ENCODE peak calls at places on chromosomes 7 and 10, in seven cellular contexts. B, W, V, P, I, O and Q are unnamed samples. For H3K27me3 and H3K9me3, the result is how much of the 10 kb centered on the place peaks cover.

GRCh38 chr7:153682628-153683027 is 369.6 kb upstream of the DPP6 start:
- DNase-seq in B (no peak), W (peak), V (no peak), P (no peak), I (no peak), O (no peak), Q (no peak)

GRCh38 chr10:35574924-35575352 is 30.2 kb upstream of the GJD4 start:
- DNase-seq in B (no peak), W (no peak), V (peak), P (no peak), I (peak), O (peak), Q (no peak)

GRCh38 chr10:104333728-104334373 is 4.4 kb downstream of the ITPRIP start:
- DNase-seq in B (no peak), W (no peak), V (no peak), P (no peak), I (no peak), O (no peak), Q (no peak)

GRCh38 chr10:4686644-4686996 is 139.4 kb upstream of the AKR1E2 start:
- DNase-seq in B (no peak), W (no peak), V (peak), P (no peak), I (no peak), O (peak), Q (no peak)

GRCh38 chr7:152522551-152522950 is 86.7 kb upstream of the KMT2C start:
- DNase-seq in B (no peak), W (no peak), V (peak), P (no peak), I (no peak), O (no peak), Q (peak)

GRCh38 chr7:87566311-87566710 is 34.4 kb downstream of the ABCB1 start:
- DNase-seq in B (no peak), W (no peak), V (no peak), P (no peak), I (no peak), O (no peak), Q (no peak)

GRCh38 chr10:88911121-88911520 is 31.1 kb downstream of the STAMBPL1 start:
- DNase-seq in B (no peak), W (no peak), V (no peak), P (no peak), I (no peak), O (no peak), Q (no peak)

GRCh38 chr7:137772221-137772620 is 74.6 kb downstream of the DGKI start:
- DNase-seq in B (no peak), W (no peak), V (peak), P (no peak), I (no peak), O (peak), Q (no peak)

GRCh38 chr7:92835140-92835850 is 1.1 kb downstream of the CDK6 start:
- DNase-seq in B (peak), W (peak), V (peak), P (peak), I (no peak), O (peak), Q (peak)

GRCh38 chr7:98826811-98827231 is 43.0 kb downstream of the TMEM130 start:
- DNase-seq in B (peak), W (no peak), V (no peak), P (peak), I (no peak), O (peak), Q (peak)

GRCh38 chr7:149455175-149455950 is 5.5 kb downstream of the ZNF777 start:
- DNase-seq in B (no peak), W (no peak), V (no peak), P (no peak), I (no peak), O (no peak), Q (no peak)

GRCh38 chr10:34022195-34022594 is 687.7 kb upstream of the NRP1 start:
- DNase-seq in B (no peak), W (no peak), V (no peak), P (no peak), I (no peak), O (peak), Q (no peak)

GRCh38 chr10:10364916-10365315 is 652.8 kb upstream of the CELF2 start:
- DNase-seq in B (no peak), W (no peak), V (no peak), P (no peak), I (no peak), O (no peak), Q (no peak)

GRCh38 chr7:24767878-24768569 is 10.8 kb upstream of the GSDME start:
- DNase-seq in B (no peak), W (no peak), V (no peak), P (no peak), I (no peak), O (no peak), Q (no peak)

GRCh38 chr7:112970771-112971170 is 115.9 kb downstream of the GPR85 start:
- DNase-seq in B (no peak), W (no peak), V (no peak), P (no peak), I (no peak), O (no peak), Q (no peak)

GRCh38 chr7:2403718-2404648 is 572 bp downstream of the CHST12 start:
- DNase-seq in B (no peak), W (peak), V (peak), P (peak), I (no peak), O (peak), Q (peak)

GRCh38 chr7:116952640-116953371 is 495 bp upstream of the ST7 start:
- DNase-seq in B (no peak), W (peak), V (peak), P (peak), I (no peak), O (peak), Q (peak)

GRCh38 chr7:22879285-22879684 is 56.6 kb upstream of the TOMM7 start:
- DNase-seq in B (no peak), W (no peak), V (no peak), P (no peak), I (no peak), O (no peak), Q (no peak)

GRCh38 chr7:73809454-73810090 is 21.2 kb upstream of the CLDN4 start:
- DNase-seq in B (no peak), W (no peak), V (no peak), P (no peak), I (no peak), O (peak), Q (peak)

GRCh38 chr7:123485187-123485586 is 49.2 kb downstream of the IQUB start:
- DNase-seq in B (no peak), W (no peak), V (peak), P (no peak), I (no peak), O (peak), Q (no peak)

GRCh38 chr7:8605227-8605626 is 171.8 kb downstream of the NXPH1 start:
- DNase-seq in B (no peak), W (no peak), V (no peak), P (no peak), I (no peak), O (no peak), Q (no peak)

GRCh38 chr7:27459729-27460048 is 203.0 kb downstream of the HIBADH start:
- DNase-seq in B (no peak), W (no peak), V (peak), P (no peak), I (no peak), O (peak), Q (no peak)

GRCh38 chr7:11831383-11831726 is 643 bp downstream of the THSD7A start:
- DNase-seq in B (no peak), W (no peak), V (peak), P (no peak), I (no peak), O (peak), Q (peak)

GRCh38 chr7:66099551-66100407 is 14.9 kb upstream of the CRCP start:
- DNase-seq in B (no peak), W (peak), V (peak), P (peak), I (peak), O (peak), Q (peak)

GRCh38 chr7:128390871-128391565 is 18.8 kb downstream of the IMPDH1 start:
- DNase-seq in B (peak), W (no peak), V (no peak), P (no peak), I (no peak), O (no peak), Q (no peak)

GRCh38 chr10:76973091-76973514 is 664.5 kb downstream of the KCNMA1 start:
- DNase-seq in B (no peak), W (no peak), V (no peak), P (no peak), I (no peak), O (peak), Q (no peak)

GRCh38 chr7:98681496-98681895 is 64.4 kb downstream of the NPTX2 start:
- DNase-seq in B (no peak), W (no peak), V (no peak), P (no peak), I (no peak), O (no peak), Q (no peak)

GRCh38 chr10:37737336-37737735 is 120.1 kb downstream of the ZNF248 start:
- DNase-seq in B (no peak), W (no peak), V (no peak), P (no peak), I (no peak), O (no peak), Q (no peak)

GRCh38 chr10:78577673-78578072 is 491.1 kb upstream of the ZMIZ1 start:
- DNase-seq in B (no peak), W (no peak), V (no peak), P (no peak), I (no peak), O (no peak), Q (no peak)

GRCh38 chr7:117250801-117251200 is 72.1 kb downstream of the WNT2 start:
- DNase-seq in B (no peak), W (no peak), V (peak), P (no peak), I (no peak), O (peak), Q (no peak)

GRCh38 chr7:107953265-107953923 is 49.6 kb downstream of the LAMB1 start:
- DNase-seq in B (no peak), W (no peak), V (no peak), P (no peak), I (no peak), O (no peak), Q (no peak)

GRCh38 chr7:32890010-32890552 is 1.5 kb downstream of the KBTBD2 start:
- DNase-seq in B (no peak), W (no peak), V (peak), P (peak), I (no peak), O (peak), Q (no peak)

GRCh38 chr7:31311465-31312074 is 29.0 kb downstream of the NEUROD6 start:
- DNase-seq in B (no peak), W (no peak), V (no peak), P (no peak), I (no peak), O (no peak), Q (no peak)

GRCh38 chr10:28139138-28139537 is 140.3 kb upstream of the ODAD2 start:
- DNase-seq in B (no peak), W (no peak), V (peak), P (no peak), I (no peak), O (peak), Q (no peak)

GRCh38 chr7:127588697-127589482 is 679 bp downstream of the ARF5 start:
- DNase-seq in B (peak), W (peak), V (peak), P (peak), I (peak), O (peak), Q (peak)

GRCh38 chr10:102268333-102268999 is 23.1 kb downstream of the GBF1 start:
- DNase-seq in B (no peak), W (no peak), V (peak), P (no peak), I (no peak), O (peak), Q (no peak)

GRCh38 chr7:18693401-18693800 is 197.9 kb downstream of the HDAC9 start:
- DNase-seq in B (no peak), W (no peak), V (peak), P (no peak), I (peak), O (peak), Q (peak)

GRCh38 chr7:55563596-55564325 is 8.5 kb downstream of the VOPP1 start:
- DNase-seq in B (no peak), W (no peak), V (no peak), P (no peak), I (no peak), O (no peak), Q (no peak)

GRCh38 chr7:150975536-150976285 is 2.4 kb downstream of the KCNH2 start:
- DNase-seq in B (peak), W (no peak), V (no peak), P (no peak), I (no peak), O (no peak), Q (peak)
- H3K4me3 ChIP-seq in B (peak), W (no peak), V (peak), P (peak), I (no peak), O (no peak), Q (peak)

GRCh38 chr10:131770946-131771633 is 129.7 kb upstream of the PPP2R2D start:
- DNase-seq in B (no peak), W (no peak), V (no peak), P (no peak), I (no peak), O (no peak), Q (no peak)
- H3K27me3 ChIP-seq in B (under half), W (under half), V (under half), P (under half), I (under half), O (under half), Q (under half)

GRCh38 chr10:131693766-131694165 is 207.0 kb upstream of the PPP2R2D start:
- DNase-seq in B (no peak), W (no peak), V (no peak), P (no peak), I (no peak), O (no peak), Q (no peak)

GRCh38 chr10:131692176-131692575 is 208.6 kb upstream of the PPP2R2D start:
- DNase-seq in B (no peak), W (no peak), V (no peak), P (no peak), I (no peak), O (no peak), Q (no peak)

GRCh38 chr10:131691481-131692090 is 209.2 kb upstream of the PPP2R2D start:
- DNase-seq in B (no peak), W (no peak), V (no peak), P (no peak), I (no peak), O (no peak), Q (no peak)

GRCh38 chr10:131694168-131694962 is 206.4 kb upstream of the PPP2R2D start:
- DNase-seq in B (no peak), W (no peak), V (no peak), P (no peak), I (no peak), O (no peak), Q (no peak)

DNA sequence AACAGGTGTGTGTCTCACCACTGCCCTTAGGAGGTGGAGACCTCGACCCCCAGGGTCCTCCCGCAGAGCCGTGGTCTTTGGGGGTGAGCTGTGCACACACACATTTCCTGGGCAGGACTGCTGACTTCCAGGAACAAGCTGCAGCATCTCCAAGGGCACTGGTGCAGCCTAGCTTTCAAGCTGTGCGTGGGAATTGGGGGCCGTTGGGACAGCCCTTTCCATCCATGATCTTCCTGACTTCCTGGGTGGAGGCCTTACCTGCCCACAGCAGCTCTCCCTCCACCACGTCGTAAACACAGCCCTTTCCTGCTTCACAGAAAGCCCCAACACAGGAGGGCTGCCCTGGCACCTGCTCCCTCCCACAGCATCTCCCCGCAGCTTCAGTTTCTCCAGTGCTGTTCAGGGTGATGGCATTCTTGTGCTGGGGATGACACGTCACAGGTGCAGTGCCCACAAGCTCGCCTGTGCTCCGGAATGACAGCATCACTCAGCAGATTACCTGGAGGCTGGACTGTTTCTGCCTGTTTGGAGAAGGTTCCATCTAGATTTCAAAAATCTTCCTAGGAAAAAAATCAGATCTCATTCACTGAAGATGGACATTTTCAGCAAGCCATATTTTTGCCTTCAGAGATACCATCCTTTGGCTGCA is 208.0 kb upstream of the PPP2R2D start:
- DNase-seq in B (no peak), W (no peak), V (no peak), P (no peak), I (no peak), O (no peak), Q (no peak)
- H3K9me3 ChIP-seq in B (under half), W (under half), V (under half), P (under half), I (half or more), O (under half), Q (under half)

DNA sequence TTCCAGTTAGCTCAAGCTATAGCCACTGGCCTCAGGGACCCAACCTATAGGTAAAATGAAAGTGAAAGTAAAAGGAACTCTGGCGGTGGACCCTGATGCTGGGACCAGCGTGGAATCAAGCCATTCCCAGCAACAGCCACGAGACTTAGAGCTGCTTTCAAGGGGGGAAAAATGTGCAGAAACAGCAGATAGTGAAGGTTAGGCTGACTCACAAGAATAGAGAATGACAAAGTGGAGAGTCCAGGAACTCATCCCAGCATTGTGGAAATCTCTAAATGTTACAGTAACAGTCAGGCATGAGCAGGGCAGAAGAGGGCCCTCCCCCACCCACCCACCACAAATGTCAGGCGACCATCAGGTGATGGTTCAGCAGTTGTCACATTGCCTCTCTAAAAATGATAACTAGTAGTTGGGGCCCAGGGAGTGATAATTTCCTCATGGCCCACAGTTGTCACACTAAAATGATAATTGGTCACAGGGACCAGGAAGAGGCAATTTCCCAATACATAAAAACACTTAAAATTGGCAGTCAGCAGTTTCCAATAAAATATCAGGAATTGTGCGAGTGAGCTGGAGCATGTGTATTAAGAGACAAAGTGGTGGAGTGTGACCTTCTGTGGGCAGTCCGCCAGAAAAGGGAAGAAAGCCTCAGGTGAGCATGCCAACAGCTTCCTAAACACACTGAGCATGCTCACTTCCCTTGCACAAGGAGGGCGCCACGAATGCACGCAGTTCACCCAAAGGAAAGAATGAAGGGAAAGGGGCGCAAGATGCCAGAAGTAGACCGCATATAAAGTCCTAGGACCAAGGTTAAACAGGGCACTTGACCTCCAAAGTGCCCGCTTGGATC is 129.8 kb upstream of the PPP1R3A start:
- DNase-seq in B (no peak), W (no peak), V (peak), P (peak), I (no peak), O (peak), Q (no peak)
- H3K4me3 ChIP-seq in B (peak), W (no peak), V (no peak), P (peak), I (no peak), O (peak), Q (peak)

DNA sequence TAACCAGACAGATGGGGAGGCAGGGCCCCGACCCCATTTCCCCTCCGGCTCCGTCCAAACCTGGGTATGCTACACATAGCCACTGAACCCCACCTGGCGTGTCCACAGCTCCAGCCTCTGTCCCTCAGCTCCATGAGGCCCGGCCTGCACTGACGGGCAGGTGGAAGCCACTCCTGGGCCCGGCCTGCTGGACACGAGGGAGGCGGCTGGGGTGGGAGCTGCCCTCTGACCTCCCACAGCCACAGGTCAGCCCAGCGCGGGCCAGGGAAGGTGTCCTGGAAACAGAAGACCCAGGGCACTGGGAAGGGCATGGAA is 108.6 kb downstream of the UNCX start:
- DNase-seq in B (peak), W (no peak), V (no peak), P (no peak), I (no peak), O (no peak), Q (no peak)
- H3K27me3 ChIP-seq in B (under half), W (under half), V (under half), P (half or more), I (under half), O (under half), Q (half or more)

DNA sequence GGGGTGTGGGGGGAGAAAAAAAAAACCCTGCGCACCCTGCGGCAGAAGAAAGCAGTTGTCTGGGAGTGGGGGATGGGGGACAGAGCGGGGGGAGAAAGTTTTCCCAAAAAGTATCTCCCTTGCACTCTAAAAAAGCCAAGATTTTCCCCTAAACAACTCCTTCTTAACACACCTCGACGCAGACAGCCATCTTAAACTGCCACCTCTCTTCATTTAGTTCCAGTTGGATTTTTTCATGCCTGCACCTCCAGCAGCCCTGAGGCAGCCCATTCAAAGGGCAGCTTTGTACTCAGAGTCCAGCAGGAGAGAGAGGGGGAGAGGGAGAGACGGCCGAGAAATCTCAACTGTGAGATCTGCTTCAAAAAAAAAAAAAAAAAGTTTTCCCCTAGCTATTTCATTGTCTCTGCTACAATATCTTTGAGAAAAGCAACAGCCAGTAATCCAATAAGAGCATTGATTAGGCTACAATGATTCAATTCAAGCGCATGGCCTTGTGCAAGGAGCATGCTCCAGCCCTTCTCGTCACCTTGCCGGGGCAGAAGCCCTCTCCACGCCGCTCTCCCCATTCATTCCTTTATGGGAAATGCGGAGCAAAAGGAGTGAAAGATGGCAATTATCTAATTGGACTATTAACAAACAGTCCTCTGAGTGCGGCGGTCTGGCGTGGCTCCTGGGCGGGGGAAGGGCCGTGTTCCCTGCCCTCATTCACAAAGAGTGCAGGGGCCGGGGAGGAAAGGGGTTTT is 939 bp upstream of the VAX1 start:
- DNase-seq in B (no peak), W (peak), V (no peak), P (no peak), I (no peak), O (no peak), Q (no peak)
- H3K9me3 ChIP-seq in B (under half), W (under half), V (under half), P (under half), I (under half), O (under half), Q (under half)